ENCODE peak calls at places on chromosomes 7 and 10, in five cellular contexts. F is aorta, V is heart left ventricle, C is A549, X is amniotic stem cell. S is an unnamed sample.

GRCh38 chr10:110612073-110612472 is 32.1 kb upstream of the RBM20 start:
- DNase-seq in F (no peak), V (no peak), C (no peak), X (no peak), S (no peak)

GRCh38 chr10:35827783-35828182 is 185.7 kb upstream of the FZD8 start:
- DNase-seq in F (no peak), V (no peak), C (no peak), X (no peak), S (no peak)

GRCh38 chr7:87231715-87232114 is 12.2 kb upstream of the TMEM243 start:
- DNase-seq in F (no peak), V (no peak), C (no peak), X (no peak), S (no peak)

GRCh38 chr10:59537451-59537850 is 172.2 kb downstream of the SLC16A9 start:
- DNase-seq in F (no peak), V (no peak), C (no peak), X (no peak), S (no peak)

GRCh38 chr10:75441682-75442081 is 10.3 kb downstream of the LRMDA start:
- DNase-seq in F (no peak), V (no peak), C (no peak), X (no peak), S (no peak)

GRCh38 chr10:451021-451471 is 238.4 kb downstream of the DIP2C start:
- DNase-seq in F (no peak), V (no peak), C (no peak), X (no peak), S (no peak)

GRCh38 chr10:128932071-128932820 is 534.8 kb upstream of the MGMT start:
- DNase-seq in F (no peak), V (no peak), C (no peak), X (no peak), S (no peak)

GRCh38 chr10:43878386-43878785 is 229.7 kb upstream of the ZNF32 start:
- DNase-seq in F (peak; percentile 83), V (peak; percentile 85), C (no peak), X (no peak), S (peak; percentile 71)

GRCh38 chr10:26696786-26697162 is 727 bp upstream of the PDSS1 start:
- DNase-seq in F (no peak), V (no peak), C (no peak), X (no peak), S (no peak)

GRCh38 chr7:84085147-84085546 is 109.4 kb downstream of the SEMA3A start:
- DNase-seq in F (no peak), V (no peak), C (no peak), X (no peak), S (no peak)

GRCh38 chr10:96661632-96662031 is 58.7 kb downstream of the PIK3AP1 start:
- DNase-seq in F (no peak), V (no peak), C (no peak), X (no peak), S (no peak)

GRCh38 chr10:58515296-58515956 is 2.8 kb downstream of the BICC1 start:
- DNase-seq in F (no peak), V (no peak), C (peak; percentile 66), X (no peak), S (no peak)

GRCh38 chr7:104252409-104253134 is 44.8 kb upstream of the ORC5 start:
- DNase-seq in F (no peak), V (no peak), C (peak; percentile 35), X (no peak), S (no peak)

GRCh38 chr7:96052860-96053452 is 268.9 kb downstream of the SLC25A13 start:
- DNase-seq in F (no peak), V (no peak), C (no peak), X (no peak), S (no peak)

GRCh38 chr10:117424789-117425649 is 49.8 kb upstream of the PDZD8 start:
- DNase-seq in F (no peak), V (no peak), C (no peak), X (no peak), S (no peak)

GRCh38 chr10:21020545-21020944 is 123.4 kb upstream of the NEBL start:
- DNase-seq in F (no peak), V (no peak), C (peak; percentile 65), X (no peak), S (no peak)

GRCh38 chr7:150978136-150978789 is at the start of gene KCNH2:
- DNase-seq in F (no peak), V (peak; percentile 69), C (no peak), X (no peak), S (no peak)

GRCh38 chr10:18681366-18681765 is 22.1 kb downstream of the ARL5B start:
- DNase-seq in F (no peak), V (no peak), C (no peak), X (no peak), S (no peak)

GRCh38 chr7:3641556-3641955 is 340.5 kb downstream of the SDK1 start:
- DNase-seq in F (no peak), V (no peak), C (no peak), X (no peak), S (no peak)

GRCh38 chr10:88272186-88272585 is 310.9 kb downstream of the RNLS start:
- DNase-seq in F (no peak), V (no peak), C (no peak), X (no peak), S (no peak)

GRCh38 chr7:45174966-45175765 is 17.6 kb downstream of the RAMP3 start:
- DNase-seq in F (no peak), V (no peak), C (no peak), X (no peak), S (no peak)

GRCh38 chr10:98414932-98415709 is at the start of gene PYROXD2:
- DNase-seq in F (peak; percentile 96), V (peak; percentile 94), C (peak; percentile 75), X (peak; percentile 64), S (peak; percentile 89)

GRCh38 chr7:112882506-112882905 is 92.3 kb upstream of the TMEM168 start:
- DNase-seq in F (no peak), V (no peak), C (no peak), X (no peak), S (no peak)

GRCh38 chr10:35633006-35633980 is 8.8 kb downstream of the FZD8 start:
- DNase-seq in F (no peak), V (no peak), C (no peak), X (no peak), S (no peak)

GRCh38 chr10:132335189-132336063 is 3.4 kb downstream of the LRRC27 start:
- DNase-seq in F (peak; percentile 73), V (no peak), C (peak; percentile 16), X (no peak), S (no peak)

GRCh38 chr10:53025172-53025651 is 252.6 kb upstream of the MBL2 start:
- DNase-seq in F (no peak), V (no peak), C (no peak), X (no peak), S (no peak)

GRCh38 chr7:68409851-68410250 is 1188.4 kb upstream of the AUTS2 start:
- DNase-seq in F (no peak), V (no peak), C (no peak), X (no peak), S (no peak)

GRCh38 chr7:17601921-17602320 is 303.5 kb downstream of the AHR start:
- DNase-seq in F (no peak), V (no peak), C (no peak), X (no peak), S (no peak)

GRCh38 chr10:5818894-5819293 is 5.7 kb upstream of the GDI2 start:
- DNase-seq in F (peak; percentile 64), V (no peak), C (no peak), X (no peak), S (no peak)

GRCh38 chr7:77281780-77282478 is 82.3 kb upstream of the FGL2 start:
- DNase-seq in F (peak; percentile 70), V (no peak), C (no peak), X (no peak), S (no peak)

GRCh38 chr10:90148121-90148855 is 446.9 kb downstream of the KIF20B start:
- DNase-seq in F (no peak), V (no peak), C (peak; percentile 28), X (peak; percentile 4), S (no peak)

GRCh38 chr10:30447125-30447799 is 13.3 kb downstream of the MAP3K8 start:
- DNase-seq in F (no peak), V (no peak), C (no peak), X (no peak), S (no peak)

GRCh38 chr7:92669616-92670153 is 79.5 kb upstream of the FAM133B start:
- DNase-seq in F (no peak), V (no peak), C (no peak), X (no peak), S (no peak)

GRCh38 chr10:85603167-85603940 is 763.2 kb downstream of the GRID1 start:
- DNase-seq in F (no peak), V (no peak), C (no peak), X (no peak), S (peak; percentile 28)

GRCh38 chr10:77428776-77429395 is 208.7 kb downstream of the KCNMA1 start:
- DNase-seq in F (peak; percentile 81), V (no peak), C (peak; percentile 62), X (peak; percentile 66), S (peak; percentile 64)

GRCh38 chr10:69854685-69855345 is 53.1 kb downstream of the COL13A1 start:
- DNase-seq in F (no peak), V (no peak), C (no peak), X (no peak), S (no peak)

GRCh38 chr7:52708846-52709245 is 326.6 kb upstream of the POM121L12 start:
- DNase-seq in F (no peak), V (no peak), C (no peak), X (no peak), S (no peak)

S was measured in right atrium auricular region.